ENCODE peak calls at places on chromosomes 13 and 19, in seven cellular contexts. One of them, this sample, is unnamed.

GRCh38 chr13:48144413-48145035 is 49.6 kb upstream of the MED4 start:
- DNase-seq in K562: no peak
- DNase-seq in HepG2: no peak
- DNase-seq in HCT116: no peak
- DNase-seq in HEK293T: no peak
- DNase-seq in WTC11: no peak
- DNase-seq in GM12878: no peak
- DNase-seq in this sample: no peak

GRCh38 chr19:33110201-33110910 is 21.6 kb upstream of the WDR88 start:
- DNase-seq in HCT116: no peak
- DNase-seq in HepG2: no peak
- DNase-seq in WTC11: no peak
- DNase-seq in HEK293T: no peak
- DNase-seq in K562: no peak
- DNase-seq in GM12878: no peak
- DNase-seq in this sample: no peak

GRCh38 chr13:53264751-53265150 is 236.1 kb downstream of the OLFM4 start:
- DNase-seq in WTC11: no peak
- DNase-seq in K562: no peak
- DNase-seq in HCT116: no peak
- DNase-seq in HEK293T: no peak
- DNase-seq in GM12878: no peak
- DNase-seq in HepG2: no peak
- DNase-seq in this sample: no peak

GRCh38 chr19:33047422-33047821 is 17.3 kb downstream of the RHPN2 start:
- DNase-seq in K562: peak
- DNase-seq in WTC11: peak
- DNase-seq in HepG2: no peak
- DNase-seq in GM12878: no peak
- DNase-seq in HCT116: peak
- DNase-seq in HEK293T: no peak
- DNase-seq in this sample: peak

GRCh38 chr13:45105895-45106294 is 14.4 kb upstream of the GTF2F2 start:
- DNase-seq in HepG2: no peak
- DNase-seq in HCT116: no peak
- DNase-seq in WTC11: no peak
- DNase-seq in K562: no peak
- DNase-seq in HEK293T: no peak
- DNase-seq in GM12878: no peak
- DNase-seq in this sample: no peak

GRCh38 chr19:5987077-5987818 is 9.3 kb upstream of the RANBP3 start:
- DNase-seq in GM12878: peak
- DNase-seq in K562: peak
- DNase-seq in HCT116: peak
- DNase-seq in HEK293T: peak
- DNase-seq in WTC11: peak
- DNase-seq in HepG2: peak
- DNase-seq in this sample: peak

GRCh38 chr19:52492201-52492960 is 35.1 kb upstream of the ZNF808 start:
- DNase-seq in GM12878: no peak
- DNase-seq in WTC11: peak
- DNase-seq in HEK293T: no peak
- DNase-seq in HCT116: no peak
- DNase-seq in K562: peak
- DNase-seq in HepG2: no peak
- DNase-seq in this sample: peak

GRCh38 chr19:50444059-50444458 is 11.4 kb downstream of the MYBPC2 start:
- DNase-seq in WTC11: no peak
- DNase-seq in HEK293T: no peak
- DNase-seq in K562: no peak
- DNase-seq in HepG2: no peak
- DNase-seq in GM12878: no peak
- DNase-seq in HCT116: no peak
- DNase-seq in this sample: no peak

GRCh38 chr19:18225702-18226468 is at the start of gene PDE4C:
- DNase-seq in HEK293T: no peak
- DNase-seq in GM12878: no peak
- DNase-seq in HCT116: no peak
- DNase-seq in WTC11: peak
- DNase-seq in K562: no peak
- DNase-seq in HepG2: no peak
- DNase-seq in this sample: no peak

GRCh38 chr13:36192166-36192565 is 22.2 kb downstream of the SOHLH2 start:
- DNase-seq in HEK293T: no peak
- DNase-seq in GM12878: no peak
- DNase-seq in HepG2: no peak
- DNase-seq in HCT116: no peak
- DNase-seq in K562: no peak
- DNase-seq in WTC11: no peak
- DNase-seq in this sample: no peak

GRCh38 chr13:38866649-38867048 is 124.0 kb downstream of the STOML3 start:
- DNase-seq in WTC11: no peak
- DNase-seq in GM12878: no peak
- DNase-seq in HEK293T: no peak
- DNase-seq in HepG2: peak
- DNase-seq in K562: no peak
- DNase-seq in HCT116: no peak
- DNase-seq in this sample: no peak

GRCh38 chr19:46016426-46017094 is 6.3 kb downstream of the PGLYRP1 start:
- DNase-seq in GM12878: peak
- DNase-seq in HepG2: peak
- DNase-seq in K562: peak
- DNase-seq in WTC11: peak
- DNase-seq in HCT116: peak
- DNase-seq in HEK293T: peak
- DNase-seq in this sample: peak

GRCh38 chr13:21164631-21165030 is 11.7 kb downstream of the SKA3 start:
- DNase-seq in HCT116: no peak
- DNase-seq in HepG2: no peak
- DNase-seq in GM12878: no peak
- DNase-seq in K562: no peak
- DNase-seq in WTC11: no peak
- DNase-seq in HEK293T: no peak
- DNase-seq in this sample: no peak

GRCh38 chr13:51697855-51698254 is 106.1 kb downstream of the DHRS12 start:
- DNase-seq in HepG2: no peak
- DNase-seq in HEK293T: no peak
- DNase-seq in GM12878: no peak
- DNase-seq in WTC11: no peak
- DNase-seq in K562: no peak
- DNase-seq in HCT116: no peak
- DNase-seq in this sample: no peak

GRCh38 chr19:2270157-2270571 is 11.8 kb downstream of the PEAK3 start:
- DNase-seq in K562: peak
- DNase-seq in HEK293T: no peak
- DNase-seq in HCT116: no peak
- DNase-seq in WTC11: no peak
- DNase-seq in HepG2: no peak
- DNase-seq in GM12878: no peak
- DNase-seq in this sample: no peak

GRCh38 chr13:108375772-108376171 is 106.3 kb downstream of the TNFSF13B start:
- DNase-seq in HCT116: no peak
- DNase-seq in GM12878: no peak
- DNase-seq in K562: no peak
- DNase-seq in HepG2: no peak
- DNase-seq in WTC11: no peak
- DNase-seq in HEK293T: no peak
- DNase-seq in this sample: no peak

GRCh38 chr19:38773469-38774177 is at the start of gene LGALS7:
- DNase-seq in GM12878: no peak
- DNase-seq in K562: no peak
- DNase-seq in HCT116: no peak
- DNase-seq in HEK293T: no peak
- DNase-seq in WTC11: no peak
- DNase-seq in HepG2: no peak
- DNase-seq in this sample: no peak

GRCh38 chr13:61316647-61317046 is 99.0 kb downstream of the PCDH20 start:
- DNase-seq in K562: no peak
- DNase-seq in HCT116: no peak
- DNase-seq in HEK293T: no peak
- DNase-seq in WTC11: peak
- DNase-seq in HepG2: no peak
- DNase-seq in GM12878: no peak
- DNase-seq in this sample: no peak

GRCh38 chr13:76286178-76286577 is 600.0 kb downstream of the KCTD12 start:
- DNase-seq in WTC11: no peak
- DNase-seq in K562: no peak
- DNase-seq in HepG2: no peak
- DNase-seq in GM12878: no peak
- DNase-seq in HEK293T: no peak
- DNase-seq in HCT116: no peak
- DNase-seq in this sample: no peak

GRCh38 chr19:33456076-33456844 is 65.3 kb downstream of the PEPD start:
- DNase-seq in HepG2: no peak
- DNase-seq in HEK293T: no peak
- DNase-seq in GM12878: no peak
- DNase-seq in WTC11: no peak
- DNase-seq in HCT116: no peak
- DNase-seq in K562: no peak
- DNase-seq in this sample: no peak

GRCh38 chr13:48437381-48437780 is 24.5 kb upstream of the LPAR6 start:
- DNase-seq in GM12878: no peak
- DNase-seq in HepG2: no peak
- DNase-seq in WTC11: no peak
- DNase-seq in HEK293T: no peak
- DNase-seq in K562: no peak
- DNase-seq in HCT116: no peak
- DNase-seq in this sample: no peak

GRCh38 chr19:32181356-32181920 is 164.0 kb upstream of the ZNF507 start:
- DNase-seq in HepG2: no peak
- DNase-seq in HCT116: no peak
- DNase-seq in WTC11: no peak
- DNase-seq in K562: no peak
- DNase-seq in GM12878: no peak
- DNase-seq in HEK293T: no peak
- DNase-seq in this sample: no peak

GRCh38 chr19:18967358-18968146 is 26.5 kb upstream of the HOMER3 start:
- DNase-seq in K562: no peak
- DNase-seq in HEK293T: no peak
- DNase-seq in GM12878: no peak
- DNase-seq in WTC11: no peak
- DNase-seq in HCT116: no peak
- DNase-seq in HepG2: no peak
- DNase-seq in this sample: no peak

DNA sequence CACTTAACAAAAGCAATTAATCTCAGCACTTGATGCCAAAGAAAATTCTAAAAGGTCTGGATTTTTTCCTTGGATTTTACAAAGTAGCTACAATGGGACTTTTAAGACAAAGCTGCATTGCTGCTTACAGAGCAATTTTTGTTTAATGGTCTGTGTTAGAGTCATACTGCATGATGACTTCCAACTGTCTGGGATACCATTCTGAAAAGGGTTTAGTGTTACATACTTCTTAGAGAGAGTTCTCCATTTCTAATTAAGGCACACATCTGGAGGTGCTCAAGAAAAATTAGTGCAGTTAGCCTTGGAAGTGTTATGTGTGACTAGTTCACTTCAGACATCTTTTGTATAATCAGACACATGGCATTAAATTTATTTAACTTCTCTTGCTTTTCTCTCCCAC is 35.0 kb downstream of the USPL1 start:
- DNase-seq in HCT116: no peak
- DNase-seq in HEK293T: no peak
- DNase-seq in WTC11: no peak
- DNase-seq in HepG2: no peak
- DNase-seq in GM12878: no peak
- DNase-seq in K562: no peak
- DNase-seq in this sample: no peak
- TF ChIP-seq SP1 in HCT116: no peak
- TF ChIP-seq SP1 in HEK293T: no peak
- TF ChIP-seq SP1 in WTC11: no peak
- TF ChIP-seq SP1 in HepG2: no peak
- TF ChIP-seq SP1 in GM12878: no peak
- TF ChIP-seq SP1 in K562: no peak
- TF ChIP-seq SP1 in this sample: no peak

GRCh38 chr19:36409841-36410240 is 8.6 kb downstream of the ZFP82 start:
- DNase-seq in WTC11: no peak
- DNase-seq in GM12878: no peak
- DNase-seq in HCT116: no peak
- DNase-seq in HepG2: no peak
- DNase-seq in HEK293T: no peak
- DNase-seq in K562: no peak
- DNase-seq in this sample: no peak
- TF ChIP-seq SP1 in WTC11: no peak
- TF ChIP-seq SP1 in GM12878: no peak
- TF ChIP-seq SP1 in HCT116: no peak
- TF ChIP-seq SP1 in HepG2: no peak
- TF ChIP-seq SP1 in HEK293T: no peak
- TF ChIP-seq SP1 in K562: no peak
- TF ChIP-seq SP1 in this sample: no peak

GRCh38 chr13:42007844-42008243 is 40.6 kb upstream of the DGKH start:
- DNase-seq in HEK293T: no peak
- DNase-seq in K562: no peak
- DNase-seq in GM12878: no peak
- DNase-seq in WTC11: no peak
- DNase-seq in HepG2: no peak
- DNase-seq in HCT116: no peak
- DNase-seq in this sample: no peak
- TF ChIP-seq SP1 in HEK293T: no peak
- TF ChIP-seq SP1 in K562: no peak
- TF ChIP-seq SP1 in GM12878: no peak
- TF ChIP-seq SP1 in WTC11: no peak
- TF ChIP-seq SP1 in HepG2: no peak
- TF ChIP-seq SP1 in HCT116: no peak
- TF ChIP-seq SP1 in this sample: no peak

GRCh38 chr13:113307491-113307890 is 10.5 kb downstream of the LAMP1 start:
- DNase-seq in WTC11: no peak
- DNase-seq in HEK293T: no peak
- DNase-seq in K562: no peak
- DNase-seq in HCT116: no peak
- DNase-seq in GM12878: no peak
- DNase-seq in HepG2: no peak
- DNase-seq in this sample: no peak

GRCh38 chr13:113309481-113309880 is 12.4 kb downstream of the LAMP1 start:
- DNase-seq in K562: no peak
- DNase-seq in GM12878: no peak
- DNase-seq in HEK293T: no peak
- DNase-seq in HepG2: no peak
- DNase-seq in WTC11: no peak
- DNase-seq in HCT116: no peak
- DNase-seq in this sample: no peak

GRCh38 chr13:113304121-113304520 is 7.1 kb downstream of the LAMP1 start:
- DNase-seq in K562: no peak
- DNase-seq in HEK293T: no peak
- DNase-seq in HepG2: no peak
- DNase-seq in HCT116: no peak
- DNase-seq in GM12878: no peak
- DNase-seq in WTC11: no peak
- DNase-seq in this sample: no peak

GRCh38 chr13:113302940-113303339 is 5.9 kb downstream of the LAMP1 start:
- DNase-seq in HEK293T: no peak
- DNase-seq in HCT116: no peak
- DNase-seq in K562: no peak
- DNase-seq in HepG2: no peak
- DNase-seq in GM12878: no peak
- DNase-seq in WTC11: no peak
- DNase-seq in this sample: no peak

DNA sequence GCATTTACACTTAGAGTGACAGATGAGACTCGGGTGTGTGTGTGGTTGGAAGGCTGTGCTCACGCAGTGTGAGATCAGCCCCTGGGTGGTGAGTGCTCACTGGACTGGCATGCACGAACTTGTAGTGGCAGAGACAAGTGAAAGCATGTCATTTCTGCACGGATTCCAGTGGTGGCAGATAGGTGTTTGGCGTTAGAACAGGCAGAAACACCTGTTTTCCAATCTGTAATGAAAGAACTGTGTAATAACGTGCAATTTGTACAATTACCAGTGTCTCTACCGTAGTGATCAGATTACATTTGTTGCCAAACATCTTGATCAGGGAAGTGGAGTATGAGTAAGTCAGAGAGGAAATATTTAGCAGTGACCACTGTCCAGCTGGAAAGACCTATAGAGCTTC is 8.2 kb downstream of the LAMP1 start:
- DNase-seq in WTC11: no peak
- DNase-seq in HEK293T: no peak
- DNase-seq in HepG2: no peak
- DNase-seq in GM12878: no peak
- DNase-seq in HCT116: no peak
- DNase-seq in K562: no peak
- DNase-seq in this sample: no peak
- TF ChIP-seq SP1 in WTC11: no peak
- TF ChIP-seq SP1 in HEK293T: no peak
- TF ChIP-seq SP1 in HepG2: no peak
- TF ChIP-seq SP1 in GM12878: no peak
- TF ChIP-seq SP1 in HCT116: no peak
- TF ChIP-seq SP1 in K562: no peak
- TF ChIP-seq SP1 in this sample: no peak